ENCODE peak calls at places on chromosomes 2 and 18, in four cellular contexts. J is sigmoid colon, P is A549, K is esophagus squamous epithelium. T is an unnamed sample. For H3K4me1, the result is how much of the 10 kb centered on the place peaks cover.

GRCh38 chr2:212488611-212489010 is 50.0 kb downstream of the ERBB4 start:
- DNase-seq in J (no peak), K (no peak), P (no peak), T (no peak)

GRCh38 chr18:67600781-67601180 is 84.3 kb upstream of the DSEL start:
- DNase-seq in K (no peak), P (no peak), J (no peak), T (no peak)

GRCh38 chr2:44277541-44277940 is 2.3 kb downstream of the SLC3A1 start:
- DNase-seq in K (no peak), P (no peak), J (no peak), T (no peak)

GRCh38 chr2:82258151-82258550 is 1953.6 kb upstream of the LRRTM1 start:
- DNase-seq in J (no peak), P (no peak), K (no peak), T (no peak)

GRCh38 chr2:165406053-165406628 is 63.4 kb upstream of the CSRNP3 start:
- DNase-seq in J (no peak), K (no peak), P (no peak), T (no peak)

GRCh38 chr2:162100579-162100978 is 26.6 kb upstream of the DPP4 start:
- DNase-seq in P (no peak), J (no peak), K (no peak), T (no peak)

GRCh38 chr18:8952796-8953760 is 149.4 kb upstream of the NDUFV2 start:
- DNase-seq in K (no peak), P (no peak), J (no peak), T (no peak)

GRCh38 chr2:142718731-142719130 is 158.7 kb upstream of the KYNU start:
- DNase-seq in J (no peak), K (no peak), P (no peak), T (no peak)

GRCh38 chr2:113227698-113228097 is 51.0 kb downstream of the PAX8 start:
- DNase-seq in J (no peak), P (no peak), K (no peak), T (no peak)

GRCh38 chr2:23614701-23615100 is 229.7 kb downstream of the KLHL29 start:
- DNase-seq in P (no peak), K (no peak), J (peak), T (no peak)

GRCh38 chr2:42725657-42726056 is 38.3 kb downstream of the OXER1 start:
- DNase-seq in P (no peak), J (no peak), K (no peak), T (no peak)

GRCh38 chr2:37672104-37672869 is 845 bp upstream of the CDC42EP3 start:
- DNase-seq in K (no peak), P (peak), J (peak), T (peak)

GRCh38 chr18:7233398-7233797 is 2.5 kb downstream of the LRRC30 start:
- DNase-seq in P (no peak), K (no peak), J (no peak), T (peak)

GRCh38 chr2:170813611-170814550 is 2.8 kb upstream of the GAD1 start:
- DNase-seq in K (no peak), J (no peak), P (no peak), T (no peak)

GRCh38 chr18:23357992-23358594 is 95.0 kb upstream of the RIOK3 start:
- DNase-seq in K (no peak), P (no peak), J (peak), T (peak)

GRCh38 chr18:36185901-36186460 is 1.3 kb upstream of the MOCOS start:
- DNase-seq in K (no peak), P (no peak), J (no peak), T (no peak)

GRCh38 chr18:49976810-49977209 is 163.5 kb upstream of the ACAA2 start:
- DNase-seq in K (no peak), J (no peak), P (no peak), T (no peak)

GRCh38 chr2:169478339-169478738 is 955 bp upstream of the BBS5 start:
- DNase-seq in K (no peak), P (no peak), J (no peak), T (no peak)

GRCh38 chr2:168545439-168546082 is 89.5 kb downstream of the CERS6 start:
- DNase-seq in J (no peak), P (peak), K (no peak), T (no peak)

GRCh38 chr2:99571609-99572344 is 82.0 kb upstream of the REV1 start:
- DNase-seq in K (no peak), J (no peak), P (no peak), T (no peak)

GRCh38 chr2:216202602-216203250 is 93.6 kb downstream of the XRCC5 start:
- DNase-seq in K (no peak), P (no peak), J (no peak), T (no peak)

GRCh38 chr18:80171190-80171872 is 62.3 kb downstream of the ADNP2 start:
- DNase-seq in K (no peak), P (peak), J (no peak), T (no peak)

GRCh38 chr2:32772623-32773221 is 144.9 kb downstream of the TTC27 start:
- DNase-seq in P (peak), J (no peak), K (no peak), T (no peak)

GRCh38 chr2:74499269-74499939 is at the start of gene LBX2:
- DNase-seq in P (no peak), J (no peak), K (no peak), T (no peak)

GRCh38 chr2:133382561-133382960 is 185.7 kb downstream of the NCKAP5 start:
- DNase-seq in J (no peak), P (no peak), K (no peak), T (no peak)

GRCh38 chr2:218447072-218447471 is 28.1 kb downstream of the VIL1 start:
- DNase-seq in K (no peak), J (no peak), P (no peak), T (no peak)

GRCh38 chr2:82089518-82089917 is 1785.0 kb upstream of the LRRTM1 start:
- DNase-seq in J (no peak), K (no peak), P (no peak), T (no peak)

GRCh38 chr2:127704641-127705243 is 3.4 kb downstream of the SFT2D3 start:
- DNase-seq in P (no peak), K (no peak), J (no peak), T (no peak)

DNA sequence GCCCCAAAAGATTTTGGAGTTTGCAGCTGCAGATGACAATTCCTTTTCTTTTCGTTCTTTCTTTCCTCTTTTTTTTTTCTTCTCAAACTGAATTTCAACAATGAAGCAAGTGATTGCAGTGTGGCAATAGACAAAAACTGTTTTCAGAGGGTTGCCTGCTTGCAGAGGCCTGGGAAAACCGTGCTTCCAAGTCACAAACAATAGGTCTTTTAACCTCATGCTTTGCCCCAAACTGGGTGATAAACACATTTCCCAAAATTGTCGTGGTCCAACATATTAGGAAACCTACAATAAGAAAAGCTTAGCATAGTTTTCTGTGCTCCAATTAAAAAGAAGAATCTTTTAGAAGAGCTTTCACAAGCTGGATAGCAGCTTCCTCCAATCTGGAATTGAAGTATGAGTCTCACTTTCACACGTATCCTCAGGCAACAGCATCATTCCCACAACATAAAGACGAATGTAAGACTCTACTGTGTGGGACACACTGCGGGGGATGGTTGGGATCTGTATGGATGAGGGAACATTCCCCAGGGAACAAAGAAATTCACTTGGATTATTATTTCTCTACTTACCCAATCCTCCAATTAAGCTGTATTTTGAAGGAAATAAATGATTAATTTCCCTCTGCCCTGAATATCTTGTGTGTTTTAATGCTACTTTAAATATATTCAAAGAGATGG is 656.1 kb downstream of the RNF144A start:
- DNase-seq in K (no peak), P (no peak), J (no peak), T (no peak)
- H3K4me1 ChIP-seq in K (under half), P (under half), J (under half), T (under half)

GRCh38 chr2:66434679-66435548 is at the start of gene MEIS1:
- DNase-seq in K (peak), J (peak), P (peak), T (peak)
- H3K4me3 ChIP-seq in K (peak), J (peak), P (peak), T (peak)

GRCh38 chr2:232543928-232544631 is 4.6 kb downstream of the CHRNG start:
- DNase-seq in K (no peak), P (no peak), J (peak), T (no peak)

GRCh38 chr2:232541961-232542714 is 2.6 kb downstream of the CHRNG start:
- DNase-seq in K (no peak), J (peak), P (no peak), T (no peak)

GRCh38 chr2:232544674-232545073 is 5.2 kb downstream of the CHRNG start:
- DNase-seq in P (no peak), J (no peak), K (no peak), T (no peak)

GRCh38 chr2:232542715-232543467 is 3.4 kb downstream of the CHRNG start:
- DNase-seq in J (peak), P (no peak), K (no peak), T (no peak)

DNA sequence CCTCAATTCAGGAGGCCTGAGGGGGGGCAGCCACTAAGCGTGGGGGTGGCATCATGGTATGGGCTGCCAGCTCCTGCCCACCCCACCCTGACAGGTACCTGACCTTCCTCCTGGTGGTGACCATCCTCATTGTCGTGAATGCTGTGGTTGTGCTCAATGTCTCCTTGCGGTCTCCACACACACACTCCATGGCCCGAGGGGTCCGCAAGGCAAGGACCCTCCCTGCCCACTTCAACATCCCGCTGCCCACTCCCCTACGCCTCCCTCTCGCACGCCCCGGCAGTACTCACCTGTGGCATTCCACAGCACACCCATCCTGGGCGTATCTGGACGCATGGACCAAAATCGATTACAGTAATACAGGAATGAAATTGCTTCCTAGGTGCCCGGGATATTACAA is 4.0 kb downstream of the CHRNG start:
- DNase-seq in P (no peak), K (no peak), J (peak), T (no peak)
- TF ChIP-seq POLR2A in P (no peak), K (no peak), J (no peak), T (no peak)

GRCh38 chr2:207901847-207902246 is 123.5 kb downstream of the PLEKHM3 start:
- DNase-seq in K (no peak), P (no peak), J (no peak), T (no peak)
- H3K4me1 ChIP-seq in K (under half), P (under half), J (under half), T (under half)

GRCh38 chr2:85773692-85774091 is 19.9 kb downstream of the ATOH8 start:
- DNase-seq in K (no peak), J (no peak), P (no peak), T (no peak)

GRCh38 chr2:85774126-85774978 is 20.6 kb downstream of the ATOH8 start:
- DNase-seq in P (no peak), K (no peak), J (no peak), T (peak)

GRCh38 chr2:85771486-85771885 is 17.7 kb downstream of the ATOH8 start:
- DNase-seq in P (no peak), K (no peak), J (no peak), T (no peak)

GRCh38 chr2:85772019-85772745 is 18.4 kb downstream of the ATOH8 start:
- DNase-seq in J (peak), P (peak), K (peak), T (peak)

DNA sequence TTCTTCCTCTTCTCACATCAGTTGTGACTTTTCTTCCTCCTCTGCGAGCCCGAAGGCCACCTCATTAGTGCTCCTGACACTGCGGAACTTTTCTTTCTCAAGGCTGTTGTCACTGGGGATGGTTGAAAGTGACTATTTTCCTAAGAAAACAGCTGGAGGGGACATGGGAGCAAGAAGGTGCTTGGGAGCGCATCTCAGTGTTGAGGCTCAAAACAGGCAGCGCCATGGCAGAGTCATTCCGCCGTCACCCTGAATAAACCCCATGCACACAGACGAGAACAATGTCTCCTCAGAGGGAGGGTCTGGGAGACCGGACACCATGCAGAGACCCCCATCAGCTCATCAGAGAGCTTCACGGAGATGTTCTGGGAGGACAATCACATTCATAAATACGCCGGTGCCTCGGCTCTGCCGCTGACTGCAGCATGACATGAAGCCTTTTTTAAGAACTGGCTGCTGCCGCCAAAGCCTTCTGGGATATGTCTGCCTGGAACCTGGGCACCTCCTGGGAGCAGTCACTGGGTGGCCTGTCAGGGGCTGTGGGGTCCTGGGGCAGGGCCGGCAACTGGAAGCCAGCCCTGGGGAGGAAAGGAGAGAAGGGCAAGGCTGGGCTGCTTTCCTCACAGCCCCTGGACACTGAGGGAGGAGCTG is 19.2 kb downstream of the ATOH8 start:
- DNase-seq in K (no peak), P (no peak), J (peak), T (peak)
- H3K4me3 ChIP-seq in K (no peak), P (peak), J (peak), T (peak)

GRCh38 chr18:57469884-57470283 is 34.7 kb downstream of the ONECUT2 start:
- DNase-seq in K (no peak), P (no peak), J (no peak), T (no peak)
- TF ChIP-seq POLR2A in K (no peak), P (no peak), J (no peak), T (no peak)

DNA sequence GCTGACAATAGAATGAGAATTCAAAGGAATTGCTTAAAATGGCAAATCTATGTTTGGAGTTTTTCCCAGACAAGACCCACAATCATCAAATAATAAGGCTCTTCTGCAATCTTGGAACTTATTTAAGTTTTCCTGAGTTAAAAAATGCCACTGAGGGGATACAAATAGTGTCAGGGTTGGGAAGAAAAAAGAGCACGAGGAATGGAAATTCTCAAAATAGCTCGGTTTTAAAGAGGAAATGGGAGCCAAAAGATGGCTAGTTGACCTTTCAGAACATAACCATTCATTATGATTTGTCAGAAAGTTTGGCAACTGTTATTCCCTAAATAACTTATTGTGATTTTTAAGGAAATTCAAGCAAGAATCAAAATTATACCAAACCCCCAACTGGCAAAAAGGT is 127.7 kb downstream of the RAPGEF4 start:
- DNase-seq in K (no peak), J (no peak), P (no peak), T (no peak)
- H3K4me1 ChIP-seq in K (under half), J (under half), P (under half), T (under half)